ENCODE peak calls at places on chromosomes 6 and 20, in six cellular contexts. X is adrenal gland, H is tibial nerve, G is sigmoid colon, Y is heart left ventricle, P is ovary. A is an unnamed sample. For H3K4me1, the result is how much of the 10 kb centered on the place peaks cover.

GRCh38 chr6:125888989-125889656 is 67.4 kb upstream of the HINT3 start:
- DNase-seq in X (no peak), H (no peak), G (no peak), Y (no peak), P (no peak), A (no peak)

GRCh38 chr6:57159127-57159526 is 13.0 kb upstream of the BAG2 start:
- DNase-seq in X (no peak), H (no peak), G (no peak), Y (no peak), P (no peak), A (no peak)

GRCh38 chr6:167495506-167496391 is 170.9 kb downstream of the TTLL2 start:
- DNase-seq in X (no peak), H (no peak), G (peak), Y (no peak), P (no peak), A (no peak)

GRCh38 chr6:35213824-35214756 is at the start of gene SCUBE3:
- DNase-seq in X (peak), H (no peak), G (no peak), Y (peak), P (peak), A (no peak)

GRCh38 chr20:62603907-62604785 is 38.2 kb upstream of the SLCO4A1 start:
- DNase-seq in X (no peak), H (no peak), G (no peak), Y (peak), P (no peak), A (no peak)

GRCh38 chr6:40640591-40641293 is 53.6 kb upstream of the LRFN2 start:
- DNase-seq in X (no peak), H (peak), G (no peak), Y (no peak), P (peak), A (no peak)

GRCh38 chr20:43988451-43988850 is 73.8 kb downstream of the TOX2 start:
- DNase-seq in X (no peak), H (no peak), G (no peak), Y (no peak), P (no peak), A (no peak)

GRCh38 chr6:5361371-5361770 is 100.1 kb downstream of the FARS2 start:
- DNase-seq in X (no peak), H (no peak), G (no peak), Y (no peak), P (no peak), A (no peak)

GRCh38 chr20:22916121-22916842 is 118.8 kb upstream of the SSTR4 start:
- DNase-seq in X (no peak), H (no peak), G (no peak), Y (no peak), P (no peak), A (no peak)

GRCh38 chr20:36153754-36154695 is 515 bp upstream of the EPB41L1 start:
- DNase-seq in X (peak), H (peak), G (peak), Y (peak), P (peak), A (peak)

GRCh38 chr6:18154507-18155272 is at the start of gene TPMT:
- DNase-seq in X (peak), H (no peak), G (peak), Y (peak), P (no peak), A (peak)

GRCh38 chr20:8078528-8078914 is 53.5 kb upstream of the PLCB1 start:
- DNase-seq in X (no peak), H (no peak), G (no peak), Y (no peak), P (no peak), A (no peak)

GRCh38 chr20:5078399-5078958 is 41.3 kb downstream of the PCNA start:
- DNase-seq in X (peak), H (peak), G (peak), Y (peak), P (peak), A (peak)

GRCh38 chr20:11952621-11953020 is 34.9 kb downstream of the BTBD3 start:
- DNase-seq in X (no peak), H (no peak), G (no peak), Y (no peak), P (no peak), A (no peak)

GRCh38 chr20:25065625-25066338 is 7.8 kb upstream of the ACSS1 start:
- DNase-seq in X (peak), H (peak), G (peak), Y (no peak), P (peak), A (peak)

GRCh38 chr20:56925696-56926101 is 296.6 kb downstream of the TFAP2C start:
- DNase-seq in X (no peak), H (no peak), G (peak), Y (no peak), P (no peak), A (no peak)

GRCh38 chr6:138115191-138115590 is 8.0 kb upstream of the PERP start:
- DNase-seq in X (no peak), H (no peak), G (no peak), Y (no peak), P (no peak), A (no peak)

GRCh38 chr6:16681260-16681873 is 79.9 kb downstream of the ATXN1 start:
- DNase-seq in X (no peak), H (no peak), G (no peak), Y (peak), P (no peak), A (no peak)

GRCh38 chr6:169490409-169490708 is 211.5 kb downstream of the WDR27 start:
- DNase-seq in X (no peak), H (no peak), G (no peak), Y (no peak), P (no peak), A (no peak)

GRCh38 chr6:161631676-161632194 is 357.9 kb upstream of the AGPAT4 start:
- DNase-seq in X (peak), H (no peak), G (no peak), Y (no peak), P (no peak), A (no peak)

GRCh38 chr6:117613920-117614535 is 11.7 kb upstream of the GOPC start:
- DNase-seq in X (no peak), H (no peak), G (no peak), Y (no peak), P (no peak), A (no peak)

GRCh38 chr6:135920689-135921088 is 69.2 kb downstream of the PDE7B start:
- DNase-seq in X (no peak), H (no peak), G (no peak), Y (no peak), P (no peak), A (no peak)

GRCh38 chr6:95545691-95546090 is 31.6 kb upstream of the MANEA start:
- DNase-seq in X (no peak), H (no peak), G (no peak), Y (no peak), P (no peak), A (no peak)

GRCh38 chr20:373171-373890 is 7.2 kb upstream of the TRIB3 start:
- DNase-seq in X (peak), H (no peak), G (no peak), Y (peak), P (no peak), A (peak)

GRCh38 chr20:368915-369314 is 11.6 kb upstream of the TRIB3 start:
- DNase-seq in X (no peak), H (no peak), G (no peak), Y (no peak), P (no peak), A (no peak)

GRCh38 chr20:370977-371754 is 9.4 kb upstream of the TRIB3 start:
- DNase-seq in X (no peak), H (no peak), G (no peak), Y (no peak), P (no peak), A (no peak)

GRCh38 chr20:370151-370600 is 10.4 kb upstream of the TRIB3 start:
- DNase-seq in X (no peak), H (no peak), G (no peak), Y (no peak), P (no peak), A (no peak)

GRCh38 chr20:371755-372542 is 8.6 kb upstream of the TRIB3 start:
- DNase-seq in X (peak), H (peak), G (peak), Y (peak), P (no peak), A (peak)
- H3K4me1 ChIP-seq in X (under half), H (under half), G (under half), Y (under half), P (under half), A (under half)

DNA sequence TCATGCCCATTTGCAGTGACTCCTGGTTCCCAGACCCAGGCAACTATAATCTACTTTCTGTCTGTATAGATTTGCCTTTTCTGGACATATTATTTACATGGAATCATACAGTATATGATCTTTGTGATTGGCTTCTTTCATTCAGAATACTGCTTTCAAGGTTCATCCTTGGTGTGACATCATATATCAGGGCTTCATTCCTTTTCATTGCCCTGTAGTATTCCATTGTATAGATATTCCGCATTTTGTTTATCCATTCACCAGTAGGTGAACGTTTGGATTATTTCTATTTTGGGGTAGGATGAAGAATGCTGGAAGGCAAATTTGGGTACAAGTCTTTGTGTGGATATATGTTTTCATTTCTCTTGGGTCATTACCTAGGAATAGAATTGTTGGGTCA is 36.1 kb downstream of the PPP1R16B start:
- DNase-seq in X (no peak), H (no peak), G (no peak), Y (no peak), P (no peak), A (no peak)
- H3K4me1 ChIP-seq in X (under half), H (under half), G (under half), Y (under half), P (under half), A (under half)

GRCh38 chr20:33839591-33839990 is 28.4 kb downstream of the CHMP4B start:
- DNase-seq in X (peak), H (no peak), G (no peak), Y (peak), P (no peak), A (no peak)

GRCh38 chr20:33843854-33844253 is 32.7 kb downstream of the CHMP4B start:
- DNase-seq in X (no peak), H (no peak), G (peak), Y (peak), P (no peak), A (no peak)

GRCh38 chr20:33842346-33842745 is 31.2 kb downstream of the CHMP4B start:
- DNase-seq in X (no peak), H (no peak), G (peak), Y (no peak), P (no peak), A (no peak)

GRCh38 chr20:33840759-33841438 is 29.8 kb downstream of the CHMP4B start:
- DNase-seq in X (no peak), H (no peak), G (no peak), Y (no peak), P (no peak), A (no peak)

GRCh38 chr20:33841439-33841799 is 30.3 kb downstream of the CHMP4B start:
- DNase-seq in X (no peak), H (no peak), G (peak), Y (no peak), P (no peak), A (no peak)
- H3K4me1 ChIP-seq in X (under half), H (half or more), G (under half), Y (under half), P (under half), A (half or more)

GRCh38 chr20:48821261-48821910 is 6.4 kb downstream of the PREX1 start:
- DNase-seq in X (no peak), H (no peak), G (no peak), Y (no peak), P (no peak), A (peak)
- H3K4me1 ChIP-seq in X (under half), H (under half), G (under half), Y (under half), P (under half), A (half or more)